ENCODE peak calls at places on chromosomes 2 and 18, in four cellular contexts. One of them, this sample, is unnamed.

GRCh38 chr2:1680222-1681016 is 63.9 kb downstream of the PXDN start:
- DNase-seq in upper lobe of right lung: no peak
- DNase-seq in right atrium auricular region: peak; percentile 54
- DNase-seq in mammary epithelial cell: no peak
- DNase-seq in this sample: no peak

GRCh38 chr18:3596324-3597158 is 146.6 kb downstream of the TGIF1 start:
- DNase-seq in right atrium auricular region: peak; percentile 83
- DNase-seq in upper lobe of right lung: peak; percentile 72
- DNase-seq in mammary epithelial cell: peak; percentile 31
- DNase-seq in this sample: peak; percentile 24

GRCh38 chr2:40030451-40030975 is 251.5 kb upstream of the THUMPD2 start:
- DNase-seq in mammary epithelial cell: no peak
- DNase-seq in upper lobe of right lung: no peak
- DNase-seq in right atrium auricular region: no peak
- DNase-seq in this sample: no peak

GRCh38 chr2:100875516-100876230 is 55.7 kb downstream of the NPAS2 start:
- DNase-seq in mammary epithelial cell: no peak
- DNase-seq in right atrium auricular region: no peak
- DNase-seq in upper lobe of right lung: peak; percentile 71
- DNase-seq in this sample: no peak

GRCh38 chr2:43759195-43759594 is 14.6 kb upstream of the DYNC2LI1 start:
- DNase-seq in mammary epithelial cell: peak; percentile 84
- DNase-seq in right atrium auricular region: no peak
- DNase-seq in upper lobe of right lung: no peak
- DNase-seq in this sample: no peak

GRCh38 chr2:148607553-148607952 is 37.0 kb upstream of the EPC2 start:
- DNase-seq in mammary epithelial cell: peak; percentile 11
- DNase-seq in upper lobe of right lung: no peak
- DNase-seq in right atrium auricular region: no peak
- DNase-seq in this sample: no peak

GRCh38 chr2:64276417-64277095 is 132.3 kb upstream of the PELI1 start:
- DNase-seq in upper lobe of right lung: no peak
- DNase-seq in right atrium auricular region: no peak
- DNase-seq in mammary epithelial cell: peak; percentile 35
- DNase-seq in this sample: no peak

GRCh38 chr2:132751838-132752237 is 81.8 kb upstream of the LYPD1 start:
- DNase-seq in upper lobe of right lung: no peak
- DNase-seq in mammary epithelial cell: no peak
- DNase-seq in right atrium auricular region: no peak
- DNase-seq in this sample: no peak

GRCh38 chr2:24421668-24422067 is 61.3 kb upstream of the ITSN2 start:
- DNase-seq in right atrium auricular region: peak; percentile 65
- DNase-seq in upper lobe of right lung: no peak
- DNase-seq in mammary epithelial cell: peak; percentile 33
- DNase-seq in this sample: peak; percentile 69

GRCh38 chr2:189347540-189347939 is 93.7 kb upstream of the WDR75 start:
- DNase-seq in upper lobe of right lung: no peak
- DNase-seq in right atrium auricular region: peak; percentile 71
- DNase-seq in mammary epithelial cell: peak; percentile 80
- DNase-seq in this sample: no peak
- TF ChIP-seq CTCF in upper lobe of right lung: peak; percentile 24
- TF ChIP-seq CTCF in right atrium auricular region: no peak
- TF ChIP-seq CTCF in mammary epithelial cell: no peak
- TF ChIP-seq CTCF in this sample: no peak

GRCh38 chr2:10169053-10169578 is 46.6 kb downstream of the RRM2 start:
- DNase-seq in upper lobe of right lung: no peak
- DNase-seq in right atrium auricular region: no peak
- DNase-seq in mammary epithelial cell: no peak
- DNase-seq in this sample: no peak

GRCh38 chr2:10171006-10171800 is 48.7 kb downstream of the RRM2 start:
- DNase-seq in upper lobe of right lung: no peak
- DNase-seq in mammary epithelial cell: no peak
- DNase-seq in right atrium auricular region: no peak
- DNase-seq in this sample: no peak

GRCh38 chr2:10167316-10167715 is 44.8 kb downstream of the RRM2 start:
- DNase-seq in right atrium auricular region: no peak
- DNase-seq in upper lobe of right lung: no peak
- DNase-seq in mammary epithelial cell: no peak
- DNase-seq in this sample: no peak

GRCh38 chr2:10170256-10170655 is 47.7 kb downstream of the RRM2 start:
- DNase-seq in mammary epithelial cell: peak; percentile 14
- DNase-seq in upper lobe of right lung: no peak
- DNase-seq in right atrium auricular region: no peak
- DNase-seq in this sample: no peak

GRCh38 chr2:10169581-10169980 is 47.0 kb downstream of the RRM2 start:
- DNase-seq in right atrium auricular region: no peak
- DNase-seq in mammary epithelial cell: no peak
- DNase-seq in upper lobe of right lung: no peak
- DNase-seq in this sample: no peak
- TF ChIP-seq CTCF in right atrium auricular region: no peak
- TF ChIP-seq CTCF in mammary epithelial cell: no peak
- TF ChIP-seq CTCF in upper lobe of right lung: no peak
- TF ChIP-seq CTCF in this sample: no peak

GRCh38 chr2:145597809-145598208 is 1077.9 kb upstream of the ZEB2 start:
- DNase-seq in mammary epithelial cell: no peak
- DNase-seq in upper lobe of right lung: no peak
- DNase-seq in right atrium auricular region: no peak
- DNase-seq in this sample: no peak

GRCh38 chr2:145593280-145593679 is 1073.4 kb upstream of the ZEB2 start:
- DNase-seq in mammary epithelial cell: no peak
- DNase-seq in upper lobe of right lung: no peak
- DNase-seq in right atrium auricular region: no peak
- DNase-seq in this sample: no peak

GRCh38 chr2:145597011-145597410 is 1077.1 kb upstream of the ZEB2 start:
- DNase-seq in upper lobe of right lung: no peak
- DNase-seq in mammary epithelial cell: peak; percentile 23
- DNase-seq in right atrium auricular region: no peak
- DNase-seq in this sample: no peak

GRCh38 chr2:145593991-145594702 is 1074.2 kb upstream of the ZEB2 start:
- DNase-seq in right atrium auricular region: no peak
- DNase-seq in mammary epithelial cell: peak; percentile 87
- DNase-seq in upper lobe of right lung: no peak
- DNase-seq in this sample: no peak

GRCh38 chr2:145595296-145595695 is 1075.4 kb upstream of the ZEB2 start:
- DNase-seq in upper lobe of right lung: no peak
- DNase-seq in mammary epithelial cell: peak; percentile 21
- DNase-seq in right atrium auricular region: no peak
- DNase-seq in this sample: no peak
- TF ChIP-seq CTCF in upper lobe of right lung: no peak
- TF ChIP-seq CTCF in mammary epithelial cell: no peak
- TF ChIP-seq CTCF in right atrium auricular region: no peak
- TF ChIP-seq CTCF in this sample: no peak

GRCh38 chr2:62016957-62017356 is 111.5 kb downstream of the COMMD1 start:
- DNase-seq in right atrium auricular region: no peak
- DNase-seq in mammary epithelial cell: no peak
- DNase-seq in upper lobe of right lung: no peak
- DNase-seq in this sample: no peak

GRCh38 chr2:62010632-62011276 is 105.3 kb downstream of the COMMD1 start:
- DNase-seq in mammary epithelial cell: no peak
- DNase-seq in right atrium auricular region: no peak
- DNase-seq in upper lobe of right lung: no peak
- DNase-seq in this sample: no peak

GRCh38 chr2:62014102-62014501 is 108.6 kb downstream of the COMMD1 start:
- DNase-seq in right atrium auricular region: peak; percentile 61
- DNase-seq in upper lobe of right lung: no peak
- DNase-seq in mammary epithelial cell: no peak
- DNase-seq in this sample: peak; percentile 33
- TF ChIP-seq CTCF in right atrium auricular region: no peak
- TF ChIP-seq CTCF in upper lobe of right lung: peak; percentile 26
- TF ChIP-seq CTCF in mammary epithelial cell: no peak
- TF ChIP-seq CTCF in this sample: no peak

DNA sequence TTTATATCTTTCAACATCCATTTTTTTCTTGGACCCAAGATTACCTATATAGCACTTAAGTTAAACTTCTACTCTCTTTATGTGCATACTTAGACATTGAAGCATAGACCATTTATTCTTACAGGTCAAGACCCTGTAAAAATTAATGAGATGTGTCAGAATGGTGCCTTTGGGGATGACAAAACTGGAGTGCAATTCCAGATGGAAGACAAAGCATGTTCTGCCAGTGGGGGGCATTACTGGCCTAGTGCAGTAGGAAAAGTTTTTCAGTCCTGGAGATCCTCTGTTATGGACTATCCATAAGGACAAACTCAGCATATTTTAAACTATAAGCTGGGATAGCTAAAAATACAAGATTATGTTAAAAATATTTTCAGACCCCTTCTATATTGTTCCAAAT is 57.8 kb upstream of the MMADHC start:
- DNase-seq in mammary epithelial cell: no peak
- DNase-seq in right atrium auricular region: no peak
- DNase-seq in upper lobe of right lung: no peak
- DNase-seq in this sample: no peak
- TF ChIP-seq CTCF in mammary epithelial cell: peak; percentile 5
- TF ChIP-seq CTCF in right atrium auricular region: no peak
- TF ChIP-seq CTCF in upper lobe of right lung: no peak
- TF ChIP-seq CTCF in this sample: no peak

This sample was measured in glutamatergic neuron.